ENCODE peak calls at places on chromosomes 3 and 15, in eight cellular contexts. One of them, this sample, is unnamed.

GRCh38 chr15:45630958-45631691 is 3.7 kb upstream of the SQOR start:
- DNase-seq in AG04450: peak; percentile 68
- DNase-seq in K562: no peak
- DNase-seq in ovary: no peak
- DNase-seq in lower lobe of right lung: no peak
- DNase-seq in CD8-positive, alpha-beta memory T cell: no peak
- DNase-seq in A549: no peak
- DNase-seq in PC-9: peak; percentile 40
- DNase-seq in this sample: no peak

GRCh38 chr3:71310595-71311319 is 272.8 kb downstream of the FOXP1 start:
- DNase-seq in AG04450: no peak
- DNase-seq in K562: no peak
- DNase-seq in ovary: peak; percentile 49
- DNase-seq in lower lobe of right lung: no peak
- DNase-seq in CD8-positive, alpha-beta memory T cell: no peak
- DNase-seq in A549: no peak
- DNase-seq in PC-9: no peak
- DNase-seq in this sample: no peak

GRCh38 chr3:156518726-156519125 is 36.2 kb downstream of the SSR3 start:
- DNase-seq in AG04450: no peak
- DNase-seq in K562: no peak
- DNase-seq in ovary: no peak
- DNase-seq in lower lobe of right lung: no peak
- DNase-seq in CD8-positive, alpha-beta memory T cell: no peak
- DNase-seq in A549: no peak
- DNase-seq in PC-9: no peak
- DNase-seq in this sample: no peak

GRCh38 chr3:129917423-129918007 is 24.0 kb upstream of the TMCC1 start:
- DNase-seq in AG04450: no peak
- DNase-seq in K562: no peak
- DNase-seq in ovary: no peak
- DNase-seq in lower lobe of right lung: no peak
- DNase-seq in CD8-positive, alpha-beta memory T cell: no peak
- DNase-seq in A549: no peak
- DNase-seq in PC-9: no peak
- DNase-seq in this sample: no peak

GRCh38 chr15:39719109-39719508 is 63.5 kb downstream of the FSIP1 start:
- DNase-seq in AG04450: no peak
- DNase-seq in K562: no peak
- DNase-seq in ovary: no peak
- DNase-seq in lower lobe of right lung: no peak
- DNase-seq in CD8-positive, alpha-beta memory T cell: no peak
- DNase-seq in A549: no peak
- DNase-seq in PC-9: peak; percentile 39
- DNase-seq in this sample: no peak

GRCh38 chr15:101179341-101180153 is 72.3 kb downstream of the CHSY1 start:
- DNase-seq in AG04450: no peak
- DNase-seq in K562: no peak
- DNase-seq in ovary: no peak
- DNase-seq in lower lobe of right lung: no peak
- DNase-seq in CD8-positive, alpha-beta memory T cell: no peak
- DNase-seq in A549: no peak
- DNase-seq in PC-9: no peak
- DNase-seq in this sample: no peak

GRCh38 chr3:149621218-149622005 is 36.4 kb downstream of the WWTR1 start:
- DNase-seq in AG04450: peak; percentile 71
- DNase-seq in K562: no peak
- DNase-seq in ovary: no peak
- DNase-seq in lower lobe of right lung: no peak
- DNase-seq in CD8-positive, alpha-beta memory T cell: no peak
- DNase-seq in A549: no peak
- DNase-seq in PC-9: no peak
- DNase-seq in this sample: no peak

GRCh38 chr3:4983739-4984510 is 4.7 kb downstream of the BHLHE40 start:
- DNase-seq in AG04450: peak; percentile 74
- DNase-seq in K562: peak; percentile 65
- DNase-seq in ovary: peak; percentile 34
- DNase-seq in lower lobe of right lung: no peak
- DNase-seq in CD8-positive, alpha-beta memory T cell: peak; percentile 68
- DNase-seq in A549: no peak
- DNase-seq in PC-9: peak; percentile 71
- DNase-seq in this sample: no peak

GRCh38 chr3:117630469-117630868 is 920.9 kb downstream of the TUSC7 start:
- DNase-seq in AG04450: no peak
- DNase-seq in K562: no peak
- DNase-seq in ovary: no peak
- DNase-seq in lower lobe of right lung: no peak
- DNase-seq in CD8-positive, alpha-beta memory T cell: no peak
- DNase-seq in A549: no peak
- DNase-seq in PC-9: no peak
- DNase-seq in this sample: no peak

GRCh38 chr15:92909131-92909781 is 9.1 kb downstream of the CHD2 start:
- DNase-seq in AG04450: no peak
- DNase-seq in K562: no peak
- DNase-seq in ovary: no peak
- DNase-seq in lower lobe of right lung: no peak
- DNase-seq in CD8-positive, alpha-beta memory T cell: no peak
- DNase-seq in A549: no peak
- DNase-seq in PC-9: no peak
- DNase-seq in this sample: no peak
- H3K4me3 ChIP-seq in AG04450: peak overlapping the region; percentile 7
- H3K4me3 ChIP-seq in K562: no peak overlapping the region
- H3K4me3 ChIP-seq in ovary: no peak overlapping the region
- H3K4me3 ChIP-seq in lower lobe of right lung: no peak overlapping the region
- H3K4me3 ChIP-seq in CD8-positive, alpha-beta memory T cell: no peak overlapping the region
- H3K4me3 ChIP-seq in A549: no peak overlapping the region
- H3K4me3 ChIP-seq in PC-9: no peak overlapping the region
- H3K4me3 ChIP-seq in this sample: no peak overlapping the region

GRCh38 chr3:146505496-146505895 is 36.1 kb upstream of the PLSCR2 start:
- DNase-seq in AG04450: no peak
- DNase-seq in K562: no peak
- DNase-seq in ovary: no peak
- DNase-seq in lower lobe of right lung: no peak
- DNase-seq in CD8-positive, alpha-beta memory T cell: no peak
- DNase-seq in A549: no peak
- DNase-seq in PC-9: no peak
- DNase-seq in this sample: no peak

GRCh38 chr3:146504546-146505197 is 35.3 kb upstream of the PLSCR2 start:
- DNase-seq in AG04450: no peak
- DNase-seq in K562: no peak
- DNase-seq in ovary: no peak
- DNase-seq in lower lobe of right lung: no peak
- DNase-seq in CD8-positive, alpha-beta memory T cell: no peak
- DNase-seq in A549: no peak
- DNase-seq in PC-9: peak; percentile 38
- DNase-seq in this sample: no peak

GRCh38 chr3:146502887-146503458 is 33.6 kb upstream of the PLSCR2 start:
- DNase-seq in AG04450: no peak
- DNase-seq in K562: no peak
- DNase-seq in ovary: no peak
- DNase-seq in lower lobe of right lung: no peak
- DNase-seq in CD8-positive, alpha-beta memory T cell: no peak
- DNase-seq in A549: no peak
- DNase-seq in PC-9: no peak
- DNase-seq in this sample: no peak

GRCh38 chr3:146501752-146502151 is 32.4 kb upstream of the PLSCR2 start:
- DNase-seq in AG04450: no peak
- DNase-seq in K562: no peak
- DNase-seq in ovary: no peak
- DNase-seq in lower lobe of right lung: no peak
- DNase-seq in CD8-positive, alpha-beta memory T cell: no peak
- DNase-seq in A549: no peak
- DNase-seq in PC-9: no peak
- DNase-seq in this sample: no peak

GRCh38 chr3:146503459-146504202 is 34.3 kb upstream of the PLSCR2 start:
- DNase-seq in AG04450: peak; percentile 85
- DNase-seq in K562: no peak
- DNase-seq in ovary: no peak
- DNase-seq in lower lobe of right lung: no peak
- DNase-seq in CD8-positive, alpha-beta memory T cell: no peak
- DNase-seq in A549: peak; percentile 23
- DNase-seq in PC-9: peak; percentile 93
- DNase-seq in this sample: no peak
- H3K27ac ChIP-seq in AG04450: peak overlapping the region; percentile 63
- H3K27ac ChIP-seq in K562: no peak overlapping the region
- H3K27ac ChIP-seq in ovary: no peak overlapping the region
- H3K27ac ChIP-seq in lower lobe of right lung: no peak overlapping the region
- H3K27ac ChIP-seq in CD8-positive, alpha-beta memory T cell: no peak overlapping the region
- H3K27ac ChIP-seq in A549: peak overlapping the region; percentile 91
- H3K27ac ChIP-seq in PC-9: peak overlapping the region; percentile 100
- H3K27ac ChIP-seq in this sample: no peak overlapping the region

GRCh38 chr15:52679232-52680040 is at the start of gene ATOSA:
- DNase-seq in AG04450: peak; percentile 42
- DNase-seq in K562: peak; percentile 88
- DNase-seq in ovary: peak; percentile 92
- DNase-seq in lower lobe of right lung: peak; percentile 95
- DNase-seq in CD8-positive, alpha-beta memory T cell: peak; percentile 88
- DNase-seq in A549: peak; percentile 90
- DNase-seq in PC-9: peak; percentile 76
- DNase-seq in this sample: peak; percentile 96

GRCh38 chr15:52680041-52680391 is 828 bp upstream of the ATOSA start:
- DNase-seq in AG04450: no peak
- DNase-seq in K562: no peak
- DNase-seq in ovary: no peak
- DNase-seq in lower lobe of right lung: no peak
- DNase-seq in CD8-positive, alpha-beta memory T cell: no peak
- DNase-seq in A549: no peak
- DNase-seq in PC-9: no peak
- DNase-seq in this sample: no peak

GRCh38 chr15:52682200-52682599 is 3.0 kb upstream of the ATOSA start:
- DNase-seq in AG04450: no peak
- DNase-seq in K562: no peak
- DNase-seq in ovary: no peak
- DNase-seq in lower lobe of right lung: no peak
- DNase-seq in CD8-positive, alpha-beta memory T cell: no peak
- DNase-seq in A549: no peak
- DNase-seq in PC-9: no peak
- DNase-seq in this sample: no peak

GRCh38 chr15:52681441-52681840 is 2.3 kb upstream of the ATOSA start:
- DNase-seq in AG04450: no peak
- DNase-seq in K562: no peak
- DNase-seq in ovary: no peak
- DNase-seq in lower lobe of right lung: no peak
- DNase-seq in CD8-positive, alpha-beta memory T cell: no peak
- DNase-seq in A549: no peak
- DNase-seq in PC-9: no peak
- DNase-seq in this sample: no peak

DNA sequence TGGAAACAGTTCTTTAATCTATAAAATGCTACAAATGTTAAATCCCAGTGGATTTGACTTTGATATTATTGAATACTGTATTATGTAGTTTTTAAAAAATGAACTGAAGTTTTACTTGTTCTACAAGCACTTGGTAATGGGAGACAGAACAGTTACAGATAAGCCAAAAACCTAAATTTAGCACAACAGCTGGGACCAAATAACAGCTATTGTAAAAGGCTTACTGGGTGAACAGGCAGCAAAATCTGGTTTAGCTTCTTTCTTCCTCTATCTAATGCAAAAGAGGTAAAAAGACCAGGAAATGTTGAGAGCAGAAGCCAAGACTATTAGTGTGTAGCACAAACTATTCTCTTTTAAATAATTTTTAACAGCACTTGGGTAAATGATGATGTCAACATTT is 1.6 kb upstream of the ATOSA start:
- DNase-seq in AG04450: no peak
- DNase-seq in K562: no peak
- DNase-seq in ovary: no peak
- DNase-seq in lower lobe of right lung: no peak
- DNase-seq in CD8-positive, alpha-beta memory T cell: no peak
- DNase-seq in A549: no peak
- DNase-seq in PC-9: no peak
- DNase-seq in this sample: no peak
- H3K4me3 ChIP-seq in AG04450: no peak overlapping the region
- H3K4me3 ChIP-seq in K562: no peak overlapping the region
- H3K4me3 ChIP-seq in ovary: no peak overlapping the region
- H3K4me3 ChIP-seq in lower lobe of right lung: no peak overlapping the region
- H3K4me3 ChIP-seq in CD8-positive, alpha-beta memory T cell: no peak overlapping the region
- H3K4me3 ChIP-seq in A549: no peak overlapping the region
- H3K4me3 ChIP-seq in PC-9: no peak overlapping the region
- H3K4me3 ChIP-seq in this sample: no peak overlapping the region

DNA sequence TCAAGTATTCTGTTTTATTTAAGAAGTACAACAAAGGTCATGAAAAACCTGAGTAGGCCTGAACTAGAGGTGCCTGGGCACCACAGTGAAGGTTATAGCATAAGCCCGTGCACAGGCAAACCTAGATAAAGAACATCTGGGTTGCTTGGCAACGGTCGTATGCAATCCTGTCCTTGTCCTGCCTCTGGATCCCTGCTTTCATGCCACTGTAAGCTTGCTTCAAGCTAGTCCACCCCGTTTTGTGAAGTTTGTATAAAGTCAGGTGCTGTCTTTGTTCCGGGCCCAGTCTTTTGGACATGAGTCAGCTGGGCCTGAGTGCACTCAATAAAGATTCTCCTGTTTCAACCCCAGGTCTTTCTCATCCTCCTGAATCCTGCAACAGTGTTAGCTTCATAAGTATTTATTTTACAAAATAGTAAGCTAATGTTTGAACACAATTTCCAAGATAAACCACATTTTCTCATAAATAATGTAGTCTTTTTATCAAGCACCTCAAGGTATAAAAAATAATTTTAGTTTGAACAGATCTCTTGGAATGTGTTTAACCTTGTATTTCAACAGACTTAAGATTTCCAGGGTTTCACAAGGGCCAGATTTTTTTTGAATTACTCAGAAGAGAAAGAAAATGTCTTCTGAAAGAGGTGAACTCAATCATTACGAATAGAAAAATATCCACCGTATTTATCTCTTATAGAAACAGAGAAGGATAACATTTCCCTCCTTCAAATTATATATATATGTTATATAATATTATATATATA is 14.3 kb upstream of the SLC9C1 start:
- DNase-seq in AG04450: peak; percentile 26
- DNase-seq in K562: no peak
- DNase-seq in ovary: no peak
- DNase-seq in lower lobe of right lung: no peak
- DNase-seq in CD8-positive, alpha-beta memory T cell: no peak
- DNase-seq in A549: no peak
- DNase-seq in PC-9: no peak
- DNase-seq in this sample: no peak
- H3K27ac ChIP-seq in AG04450: peak overlapping the region; percentile 92
- H3K27ac ChIP-seq in K562: no peak overlapping the region
- H3K27ac ChIP-seq in ovary: no peak overlapping the region
- H3K27ac ChIP-seq in lower lobe of right lung: no peak overlapping the region
- H3K27ac ChIP-seq in CD8-positive, alpha-beta memory T cell: no peak overlapping the region
- H3K27ac ChIP-seq in A549: no peak overlapping the region
- H3K27ac ChIP-seq in PC-9: no peak overlapping the region
- H3K27ac ChIP-seq in this sample: no peak overlapping the region